ENCODE peak calls at places on chromosomes 11 and 22, in four cellular contexts. J, X, K and L are unnamed samples.

GRCh38 chr11:60957188-60957587 is 5.2 kb upstream of the SLC15A3 start:
- DNase-seq in X (no peak), J (no peak), K (no peak), L (no peak)

GRCh38 chr22:50180727-50181521 is 4.8 kb upstream of the TRABD start:
- DNase-seq in X (no peak), J (no peak), K (peak; percentile 11), L (no peak)

GRCh38 chr22:17013396-17014100 is 5.5 kb upstream of the GAB4 start:
- DNase-seq in X (no peak), K (no peak), J (no peak), L (no peak)

GRCh38 chr11:2771758-2772466 is 72.1 kb upstream of the KCNQ1OT1 start:
- DNase-seq in K (no peak), J (no peak), X (no peak), L (peak; percentile 10)

GRCh38 chr11:110808291-110808690 is 96.1 kb upstream of the ARHGAP20 start:
- DNase-seq in K (no peak), X (no peak), J (no peak), L (no peak)

GRCh38 chr11:130772266-130773227 is 143.7 kb downstream of the SNX19 start:
- DNase-seq in K (no peak), J (no peak), X (no peak), L (no peak)

GRCh38 chr11:129846508-129847335 is 31.1 kb downstream of the TMEM45B start:
- DNase-seq in K (no peak), X (no peak), J (no peak), L (no peak)

GRCh38 chr11:133930767-133931448 is 25.9 kb downstream of the IGSF9B start:
- DNase-seq in X (no peak), J (peak; percentile 36), K (no peak), L (no peak)

GRCh38 chr11:66479741-66480115 is 506 bp upstream of the DPP3 start:
- DNase-seq in K (no peak), J (no peak), X (no peak), L (peak; percentile 89)

GRCh38 chr11:1515082-1516060 is 28.8 kb upstream of the MOB2 start:
- DNase-seq in X (peak; percentile 72), J (peak; percentile 81), K (peak; percentile 84), L (peak; percentile 96)
- H3K4me3 ChIP-seq in X (no peak overlapping the region), J (no peak overlapping the region), K (no peak overlapping the region), L (no peak overlapping the region)

GRCh38 chr11:119335091-119335654 is 846 bp downstream of the RNF26 start:
- DNase-seq in J (no peak), K (no peak), X (no peak), L (no peak)
- TF ChIP-seq POLR2A in J (no peak), K (no peak), X (no peak), L (no peak)

DNA sequence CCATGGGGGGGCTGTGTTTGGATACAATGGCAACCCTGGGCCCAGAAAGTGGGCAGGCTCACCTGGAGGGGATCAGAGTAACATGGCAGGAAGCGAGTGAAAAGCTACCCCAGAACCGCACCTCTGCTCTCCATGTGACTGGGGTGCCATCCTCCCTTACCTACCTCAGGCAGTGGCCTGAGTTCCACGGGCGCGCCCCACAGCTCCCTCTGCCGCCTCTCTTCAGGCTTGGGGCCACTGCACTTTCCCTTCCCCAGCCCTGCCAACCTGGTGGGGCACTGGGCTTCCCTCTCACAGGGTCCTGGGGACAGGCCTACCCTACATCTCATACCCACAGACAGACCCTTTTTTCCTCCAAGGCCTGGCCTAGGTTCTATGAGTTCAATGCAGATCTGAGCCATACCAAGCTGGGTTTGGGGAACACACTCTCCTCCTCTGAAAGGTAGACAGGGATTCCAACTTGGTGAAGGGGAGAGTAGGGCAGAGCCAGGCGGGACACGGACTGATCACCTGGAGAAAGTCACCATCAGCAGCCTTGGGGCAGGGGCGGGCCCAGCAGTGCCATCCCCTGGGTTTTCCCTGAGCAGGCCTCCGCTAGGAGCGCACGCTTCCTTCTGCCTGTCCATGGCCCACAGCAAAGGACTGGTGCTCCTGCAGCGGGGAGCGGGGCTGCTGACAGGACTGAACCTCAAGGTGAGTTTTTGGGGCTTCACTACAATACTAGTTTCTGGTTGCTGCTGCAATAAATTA is 7.1 kb downstream of the GALR3 start:
- DNase-seq in K (no peak), J (no peak), X (no peak), L (no peak)
- H3K4me3 ChIP-seq in K (no peak overlapping the region), J (no peak overlapping the region), X (no peak overlapping the region), L (no peak overlapping the region)

GRCh38 chr11:132610791-132611190 is 921.5 kb downstream of the OPCML start:
- DNase-seq in X (no peak), K (no peak), J (no peak), L (no peak)

GRCh38 chr11:132604446-132604845 is 927.9 kb downstream of the OPCML start:
- DNase-seq in J (no peak), X (no peak), K (no peak), L (no peak)

GRCh38 chr11:132607575-132607974 is 924.7 kb downstream of the OPCML start:
- DNase-seq in X (no peak), K (no peak), J (no peak), L (no peak)

GRCh38 chr11:132605794-132606570 is 926.3 kb downstream of the OPCML start:
- DNase-seq in K (no peak), J (peak; percentile 33), X (no peak), L (no peak)

DNA sequence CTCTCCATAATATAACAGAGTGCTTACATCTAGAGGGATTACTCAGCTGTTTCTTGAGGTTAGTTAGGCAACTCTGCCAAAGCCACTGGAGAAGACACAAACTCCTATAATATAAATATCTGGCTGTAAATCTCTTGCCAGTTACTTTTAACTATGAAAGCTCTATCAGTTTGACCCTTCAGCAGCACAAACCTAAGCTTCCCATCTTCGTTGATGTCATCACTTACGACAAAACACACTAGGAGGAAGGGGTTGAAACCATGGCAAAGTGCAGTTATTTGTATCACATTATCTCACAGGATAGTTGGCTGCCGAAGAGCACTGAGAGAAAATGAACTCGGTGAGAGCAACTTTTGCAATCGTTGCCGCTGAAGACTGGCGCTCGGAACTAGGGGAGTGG is 922.1 kb downstream of the OPCML start:
- DNase-seq in K (no peak), J (no peak), X (no peak), L (no peak)
- TF ChIP-seq POLR2A in K (no peak), J (no peak), X (no peak), L (no peak)

GRCh38 chr11:10407055-10407454 is 48.0 kb upstream of the AMPD3 start:
- DNase-seq in X (no peak), J (no peak), K (no peak), L (no peak)
- H3K4me3 ChIP-seq in X (no peak overlapping the region), J (no peak overlapping the region), K (no peak overlapping the region), L (no peak overlapping the region)

GRCh38 chr11:495537-495931 is 11.5 kb downstream of the RNH1 start:
- DNase-seq in J (no peak), K (no peak), X (no peak), L (no peak)

GRCh38 chr11:497565-498296 is 9.3 kb downstream of the RNH1 start:
- DNase-seq in J (no peak), X (no peak), K (no peak), L (no peak)

GRCh38 chr11:492416-493226 is 14.4 kb downstream of the RNH1 start:
- DNase-seq in X (no peak), J (no peak), K (no peak), L (no peak)

GRCh38 chr11:496834-497564 is 10.0 kb downstream of the RNH1 start:
- DNase-seq in K (no peak), X (no peak), J (no peak), L (no peak)

GRCh38 chr11:494761-495536 is 12.1 kb downstream of the RNH1 start:
- DNase-seq in J (no peak), X (no peak), K (no peak), L (no peak)
- TF ChIP-seq POLR2A in J (no peak), X (no peak), K (no peak), L (no peak)